ENCODE peak calls at places on chromosomes 4 and X, in ten cellular contexts. R is tibial nerve, H is RWPE1, X is cardiac muscle cell, L is endothelial cell, W is heart left ventricle, Q is sigmoid colon, E is stomach, G is left ventricle myocardium inferior, P is bronchial epithelial cell. O is an unnamed sample.
A peak's percentile ranks its signal among the peaks of the same experiment; 100 is the strongest.

GRCh38 chr4:185182196-185182595 is 21.6 kb downstream of the CFAP97 start:
- DNase-seq in H (no peak), E (no peak), X (no peak), R (no peak), P (no peak), Q (no peak), L (no peak), G (no peak), W (no peak), O (no peak)

GRCh38 chrX:103398321-103398937 is 22.1 kb downstream of the BEX3 start:
- DNase-seq in Q (no peak), X (no peak), R (no peak), H (peak; percentile 51), P (peak; percentile 80), G (no peak), E (no peak), L (no peak), W (no peak), O (no peak)

GRCh38 chr4:78517050-78517652 is 34.4 kb upstream of the ANXA3 start:
- DNase-seq in W (no peak), L (no peak), E (no peak), R (no peak), X (peak; percentile 32), G (no peak), P (peak; percentile 47), H (peak; percentile 26), Q (no peak), O (no peak)

GRCh38 chr4:53479731-53480525 is 102.5 kb downstream of the FIP1L1 start:
- DNase-seq in Q (no peak), P (peak; percentile 69), H (peak; percentile 59), X (no peak), G (no peak), E (no peak), R (no peak), W (no peak), L (no peak), O (no peak)

GRCh38 chr4:76504613-76505465 is 69.8 kb downstream of the SHROOM3 start:
- DNase-seq in P (peak; percentile 61), R (peak; percentile 33), L (peak; percentile 23), X (peak; percentile 64), G (no peak), W (no peak), E (no peak), H (peak; percentile 49), Q (no peak), O (no peak)

GRCh38 chrX:138082881-138083280 is 517.0 kb downstream of the ZIC3 start:
- DNase-seq in R (no peak), E (no peak), X (no peak), H (no peak), G (no peak), W (no peak), P (peak; percentile 3), Q (no peak), L (no peak), O (no peak)

GRCh38 chrX:2828404-2829065 is at the start of gene GYG2:
- DNase-seq in E (peak; percentile 57), G (no peak), P (no peak), R (no peak), X (peak; percentile 83), Q (no peak), L (peak; percentile 22), W (no peak), H (no peak), O (no peak)

GRCh38 chr4:75786938-75787337 is 62.6 kb downstream of the USO1 start:
- DNase-seq in L (no peak), W (no peak), R (no peak), E (no peak), X (no peak), H (no peak), G (no peak), P (no peak), Q (no peak), O (no peak)

GRCh38 chr4:12137556-12137955 is 708.9 kb upstream of the HS3ST1 start:
- DNase-seq in P (no peak), W (no peak), H (no peak), R (no peak), X (no peak), Q (no peak), G (no peak), L (no peak), E (no peak), O (no peak)

GRCh38 chr4:36402008-36402758 is 120.8 kb downstream of the DTHD1 start:
- DNase-seq in W (no peak), H (no peak), E (no peak), L (no peak), R (no peak), X (no peak), Q (no peak), G (no peak), P (no peak), O (no peak)

GRCh38 chr4:76930721-76931481 is 18.7 kb upstream of the SEPTIN11 start:
- DNase-seq in G (no peak), R (no peak), E (no peak), W (no peak), L (no peak), X (no peak), H (no peak), P (peak; percentile 95), Q (no peak), O (no peak)

GRCh38 chr4:6362896-6363295 is 93.2 kb downstream of the WFS1 start:
- DNase-seq in E (no peak), G (no peak), R (no peak), Q (no peak), H (peak; percentile 20), X (peak; percentile 85), W (no peak), L (peak; percentile 71), P (no peak), O (no peak)

DNA sequence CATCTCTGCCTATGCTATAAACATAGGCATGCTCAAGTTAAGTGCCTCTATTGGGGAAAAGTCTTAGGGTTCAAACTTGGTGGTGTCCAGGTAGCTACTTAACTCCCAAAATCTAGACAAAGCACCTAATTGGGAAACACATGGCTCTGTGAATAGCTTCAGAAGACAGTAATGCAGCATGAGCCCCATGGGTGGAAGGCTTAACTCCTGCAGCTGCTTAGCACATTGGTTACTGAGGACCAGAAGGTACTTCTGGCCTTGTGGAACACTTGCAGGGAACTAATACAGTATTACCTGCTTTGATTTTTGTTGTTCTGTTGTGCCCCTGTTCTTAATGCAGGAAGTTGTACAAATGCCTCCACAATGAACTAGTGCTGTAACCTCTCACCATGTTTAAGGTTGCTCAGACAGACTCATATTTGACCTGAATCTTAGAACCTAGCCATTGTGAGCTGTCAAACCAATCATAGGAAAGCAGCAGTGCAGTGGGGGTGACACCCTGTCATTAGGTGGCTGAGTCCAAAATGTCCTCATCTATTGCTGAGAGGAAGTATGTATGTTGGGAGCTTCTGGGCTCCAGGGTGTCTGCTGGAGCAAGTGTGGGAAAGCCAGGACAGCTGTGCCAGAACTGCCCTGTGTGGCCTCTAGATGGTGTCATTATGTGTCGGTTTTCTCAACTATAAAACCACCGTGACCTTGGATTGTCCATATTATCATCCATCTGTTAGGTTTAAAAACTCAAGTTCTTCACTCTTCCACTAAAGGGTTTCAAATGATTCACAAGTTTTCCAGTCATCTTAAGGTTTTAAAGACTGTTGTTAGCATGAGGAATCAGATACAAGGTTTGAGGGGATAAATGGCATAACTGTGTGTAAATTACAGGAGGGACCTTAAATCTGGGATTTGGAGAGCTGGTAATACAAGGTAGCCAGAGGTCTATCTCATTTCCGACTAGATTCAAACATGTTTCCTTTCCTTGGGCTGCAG is 69.9 kb upstream of the WDR1 start:
- DNase-seq in P (no peak), W (no peak), H (no peak), Q (no peak), E (no peak), L (no peak), G (no peak), R (no peak), X (peak; percentile 14), O (no peak)
- TF ChIP-seq CTCF in P (no peak), W (no peak), H (no peak), Q (no peak), E (no peak), L (no peak), G (no peak), R (no peak), X (peak; percentile 23), O (no peak)

GRCh38 chr4:42399393-42399792 is 2.1 kb downstream of the SHISA3 start:
- DNase-seq in L (no peak), W (no peak), E (no peak), R (no peak), X (no peak), P (no peak), H (no peak), G (no peak), Q (no peak), O (no peak)

GRCh38 chr4:42397635-42398447 is 553 bp downstream of the SHISA3 start:
- DNase-seq in W (no peak), L (peak; percentile 36), P (no peak), H (no peak), E (no peak), R (no peak), G (peak; percentile 28), X (peak; percentile 43), Q (no peak), O (no peak)

GRCh38 chr4:42404001-42404400 is 6.7 kb downstream of the SHISA3 start:
- DNase-seq in X (no peak), Q (no peak), H (no peak), R (no peak), E (no peak), G (no peak), W (no peak), L (no peak), P (no peak), O (no peak)

GRCh38 chr4:42398448-42399355 is 1.4 kb downstream of the SHISA3 start:
- DNase-seq in H (no peak), L (no peak), Q (no peak), E (no peak), R (peak; percentile 16), G (peak; percentile 22), W (no peak), X (peak; percentile 49), P (no peak), O (no peak)

GRCh38 chr4:42401171-42401570 is 3.9 kb downstream of the SHISA3 start:
- DNase-seq in P (peak; percentile 29), G (no peak), Q (no peak), E (no peak), L (no peak), H (no peak), W (no peak), X (no peak), R (no peak), O (no peak)
- TF ChIP-seq CTCF in P (peak; percentile 53), G (peak; percentile 14), Q (no peak), E (no peak), L (no peak), H (no peak), W (no peak), X (peak; percentile 8), R (peak; percentile 20), O (no peak)

DNA sequence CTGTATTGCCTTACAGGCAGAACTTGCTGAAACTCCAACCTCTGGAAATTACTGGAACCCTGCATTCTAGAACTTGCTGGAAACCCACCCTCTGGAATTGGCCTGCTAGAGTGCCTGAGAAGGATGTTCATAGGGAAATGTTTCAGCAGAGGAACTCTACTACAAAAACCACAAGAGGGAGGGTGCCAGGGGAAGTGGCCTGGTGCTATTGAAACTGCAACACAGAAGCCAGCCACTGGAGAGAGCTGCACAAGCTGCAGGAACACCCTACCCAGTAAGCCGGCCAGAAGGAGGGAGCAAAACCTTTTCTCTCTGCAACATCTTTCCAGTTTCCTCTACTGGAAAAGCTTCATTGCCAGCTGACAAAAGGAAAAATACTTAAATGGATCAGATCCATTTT is 2.5 kb upstream of the BRWD3 start:
- DNase-seq in L (peak; percentile 38), W (peak; percentile 31), H (no peak), G (peak; percentile 19), E (no peak), Q (no peak), P (no peak), R (peak; percentile 5), X (peak; percentile 44), O (no peak)
- TF ChIP-seq CTCF in L (no peak), W (no peak), H (no peak), G (peak; percentile 36), E (no peak), Q (no peak), P (no peak), R (peak; percentile 10), X (peak; percentile 37), O (no peak)

GRCh38 chr4:128803783-128804182 is 5.7 kb upstream of the JADE1 start:
- DNase-seq in W (no peak), H (no peak), G (no peak), L (no peak), P (no peak), Q (no peak), X (no peak), E (no peak), R (no peak), O (no peak)
- TF ChIP-seq CTCF in W (no peak), H (no peak), G (no peak), L (no peak), P (no peak), Q (no peak), X (no peak), E (no peak), R (no peak), O (no peak)

O was measured in omental fat pad.